ENCODE peak calls at places on chromosomes 16 and 17, in five cellular contexts. One of them, this sample, is unnamed.
A peak's percentile ranks its signal among the peaks of the same experiment; 100 is the strongest.

GRCh38 chr17:55434721-55435120 is 13.1 kb upstream of the MMD start:
- DNase-seq in H1: no peak
- DNase-seq in neuronal stem cell: no peak
- DNase-seq in H9: no peak
- DNase-seq in IMR-90: peak; percentile 41
- DNase-seq in this sample: no peak

GRCh38 chr17:48016112-48016511 is 21.5 kb downstream of the COPZ2 start:
- DNase-seq in H1: no peak
- DNase-seq in neuronal stem cell: no peak
- DNase-seq in H9: no peak
- DNase-seq in IMR-90: peak; percentile 86
- DNase-seq in this sample: peak; percentile 90

GRCh38 chr17:62626719-62627218 is 701 bp upstream of the MRC2 start:
- DNase-seq in H1: no peak
- DNase-seq in neuronal stem cell: peak; percentile 70
- DNase-seq in H9: peak; percentile 92
- DNase-seq in IMR-90: peak; percentile 90
- DNase-seq in this sample: peak; percentile 93

GRCh38 chr17:2435852-2436251 is 35.0 kb upstream of the MNT start:
- DNase-seq in H1: peak; percentile 51
- DNase-seq in neuronal stem cell: no peak
- DNase-seq in H9: no peak
- DNase-seq in IMR-90: no peak
- DNase-seq in this sample: no peak

GRCh38 chr17:59441459-59442096 is 110.1 kb downstream of the YPEL2 start:
- DNase-seq in H1: no peak
- DNase-seq in neuronal stem cell: no peak
- DNase-seq in H9: no peak
- DNase-seq in IMR-90: no peak
- DNase-seq in this sample: no peak

GRCh38 chr17:78442648-78443128 is 64.2 kb downstream of the PGS1 start:
- DNase-seq in H1: no peak
- DNase-seq in neuronal stem cell: no peak
- DNase-seq in H9: no peak
- DNase-seq in IMR-90: peak; percentile 88
- DNase-seq in this sample: peak; percentile 56

GRCh38 chr16:81374514-81374913 is 59.8 kb downstream of the GAN start:
- DNase-seq in H1: no peak
- DNase-seq in neuronal stem cell: no peak
- DNase-seq in H9: no peak
- DNase-seq in IMR-90: no peak
- DNase-seq in this sample: no peak

GRCh38 chr17:60730273-60730672 is 52.6 kb downstream of the BCAS3 start:
- DNase-seq in H1: no peak
- DNase-seq in neuronal stem cell: no peak
- DNase-seq in H9: no peak
- DNase-seq in IMR-90: no peak
- DNase-seq in this sample: no peak

GRCh38 chr17:31422443-31422842 is 31.0 kb downstream of the RAB11FIP4 start:
- DNase-seq in H1: no peak
- DNase-seq in neuronal stem cell: no peak
- DNase-seq in H9: no peak
- DNase-seq in IMR-90: no peak
- DNase-seq in this sample: no peak

GRCh38 chr16:53949716-53950410 is 245.9 kb downstream of the FTO start:
- DNase-seq in H1: no peak
- DNase-seq in neuronal stem cell: no peak
- DNase-seq in H9: no peak
- DNase-seq in IMR-90: no peak
- DNase-seq in this sample: peak; percentile 41

GRCh38 chr16:69283851-69284250 is 27.3 kb upstream of the VPS4A start:
- DNase-seq in H1: no peak
- DNase-seq in neuronal stem cell: no peak
- DNase-seq in H9: no peak
- DNase-seq in IMR-90: no peak
- DNase-seq in this sample: no peak

GRCh38 chr16:24652209-24652712 is 77.2 kb upstream of the TNRC6A start:
- DNase-seq in H1: no peak
- DNase-seq in neuronal stem cell: no peak
- DNase-seq in H9: no peak
- DNase-seq in IMR-90: no peak
- DNase-seq in this sample: no peak

GRCh38 chr17:6303664-6304063 is 131.3 kb downstream of the AIPL1 start:
- DNase-seq in H1: peak; percentile 73
- DNase-seq in neuronal stem cell: peak; percentile 71
- DNase-seq in H9: peak; percentile 70
- DNase-seq in IMR-90: no peak
- DNase-seq in this sample: peak; percentile 32

GRCh38 chr16:10122026-10122425 is 60.2 kb downstream of the GRIN2A start:
- DNase-seq in H1: no peak
- DNase-seq in neuronal stem cell: no peak
- DNase-seq in H9: no peak
- DNase-seq in IMR-90: no peak
- DNase-seq in this sample: peak; percentile 12

GRCh38 chr17:31152271-31152670 is 57.5 kb downstream of the NF1 start:
- DNase-seq in H1: no peak
- DNase-seq in neuronal stem cell: no peak
- DNase-seq in H9: no peak
- DNase-seq in IMR-90: no peak
- DNase-seq in this sample: no peak

GRCh38 chr17:63973930-63974593 is 1.3 kb upstream of the SCN4A start:
- DNase-seq in H1: no peak
- DNase-seq in neuronal stem cell: no peak
- DNase-seq in H9: no peak
- DNase-seq in IMR-90: peak; percentile 21
- DNase-seq in this sample: no peak

DNA sequence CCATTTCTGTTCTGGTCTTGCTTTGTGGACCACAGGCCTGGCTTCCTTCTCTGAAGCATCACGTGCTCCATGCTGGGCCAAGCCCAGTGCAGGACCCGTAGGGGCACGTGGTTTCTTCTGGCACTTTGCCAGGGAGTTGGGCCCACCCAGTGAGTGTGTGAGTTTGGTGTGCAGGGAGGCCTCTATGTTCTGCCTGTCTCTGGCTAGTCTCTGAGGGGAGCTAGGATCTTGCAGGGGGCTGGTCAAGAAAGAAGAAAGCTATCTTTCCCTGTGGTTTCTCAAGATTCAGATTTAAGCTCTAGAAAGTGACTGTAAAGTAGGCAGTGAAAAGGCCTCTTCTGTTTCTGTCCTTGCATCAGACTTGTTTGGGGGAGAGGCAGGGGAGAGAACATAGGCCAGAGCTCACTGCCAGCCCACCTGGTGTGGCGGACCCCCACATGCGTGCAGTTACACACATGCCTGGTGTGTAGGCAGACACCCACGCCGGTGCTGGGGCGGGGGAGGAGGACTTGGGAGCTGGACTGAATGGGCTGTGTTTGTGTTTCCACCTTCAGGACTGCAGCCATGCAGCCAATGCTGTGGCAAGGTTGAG is 11.8 kb downstream of the LASP1 start:
- DNase-seq in H1: no peak
- DNase-seq in neuronal stem cell: no peak
- DNase-seq in H9: peak; percentile 34
- DNase-seq in IMR-90: peak; percentile 48
- DNase-seq in this sample: peak; percentile 91
- H3K4ac ChIP-seq in H1: no peak overlapping the region
- H3K4ac ChIP-seq in neuronal stem cell: no peak overlapping the region
- H3K4ac ChIP-seq in H9: no peak overlapping the region
- H3K4ac ChIP-seq in IMR-90: peak overlapping the region; percentile 75
- H3K4ac ChIP-seq in this sample: peak overlapping the region; percentile 33

GRCh38 chr16:84732674-84733352 is 33.0 kb downstream of the USP10 start:
- DNase-seq in H1: no peak
- DNase-seq in neuronal stem cell: no peak
- DNase-seq in H9: no peak
- DNase-seq in IMR-90: no peak
- DNase-seq in this sample: no peak
- H3K4ac ChIP-seq in H1: no peak overlapping the region
- H3K4ac ChIP-seq in neuronal stem cell: no peak overlapping the region
- H3K4ac ChIP-seq in H9: no peak overlapping the region
- H3K4ac ChIP-seq in IMR-90: peak overlapping the region; percentile 74
- H3K4ac ChIP-seq in this sample: no peak overlapping the region

GRCh38 chr16:89316701-89317100 is 99.2 kb downstream of the ZNF778 start:
- DNase-seq in H1: no peak
- DNase-seq in neuronal stem cell: no peak
- DNase-seq in H9: no peak
- DNase-seq in IMR-90: no peak
- DNase-seq in this sample: no peak
- H3K4ac ChIP-seq in H1: no peak overlapping the region
- H3K4ac ChIP-seq in neuronal stem cell: no peak overlapping the region
- H3K4ac ChIP-seq in H9: no peak overlapping the region
- H3K4ac ChIP-seq in IMR-90: peak overlapping the region; percentile 79
- H3K4ac ChIP-seq in this sample: peak overlapping the region; percentile 37

DNA sequence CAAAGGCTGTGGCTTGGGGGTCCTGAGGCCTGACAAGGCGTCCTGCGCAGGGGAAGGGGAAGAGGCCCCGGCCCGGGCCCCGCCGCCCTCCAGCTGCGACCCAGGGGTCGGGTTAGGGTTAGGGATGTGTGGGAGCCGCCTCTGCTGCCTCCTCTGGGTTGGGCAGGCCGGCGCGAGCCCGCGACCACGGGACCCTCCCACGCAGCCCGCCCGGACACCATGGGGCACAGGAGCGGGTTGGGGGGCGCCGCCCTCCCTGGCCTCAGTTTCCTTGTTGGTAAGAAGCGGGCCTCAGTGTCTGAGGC is 386 bp downstream of the CIAO3 start:
- DNase-seq in H1: no peak
- DNase-seq in neuronal stem cell: no peak
- DNase-seq in H9: no peak
- DNase-seq in IMR-90: no peak
- DNase-seq in this sample: no peak
- H3K4ac ChIP-seq in H1: no peak overlapping the region
- H3K4ac ChIP-seq in neuronal stem cell: peak overlapping the region; percentile 76
- H3K4ac ChIP-seq in H9: no peak overlapping the region
- H3K4ac ChIP-seq in IMR-90: peak overlapping the region; percentile 45
- H3K4ac ChIP-seq in this sample: peak overlapping the region; percentile 42

This sample was measured in mesenchymal stem cell.